ENCODE peak calls at places on chromosomes 13 and 19, in six cellular contexts. J, E, K, G, L and B are unnamed samples. For H3K9me3, the result is how much of the 10 kb centered on the place peaks cover.

GRCh38 chr13:112710855-112711527 is 21.2 kb downstream of the ATP11A start:
- DNase-seq in L (no peak), E (no peak), G (peak), K (no peak), J (no peak), B (no peak)

GRCh38 chr13:67740871-67741475 is 510.8 kb upstream of the PCDH9 start:
- DNase-seq in L (no peak), G (no peak), E (no peak), K (no peak), J (no peak), B (no peak)

GRCh38 chr19:32916969-32917611 is 47.5 kb upstream of the SLC7A9 start:
- DNase-seq in G (no peak), K (no peak), J (no peak), L (no peak), E (no peak), B (no peak)

GRCh38 chr13:72565893-72566292 is 161.5 kb downstream of the MZT1 start:
- DNase-seq in E (no peak), L (peak), G (no peak), K (peak), J (no peak), B (no peak)

GRCh38 chr19:46787331-46788100 is 878 bp downstream of the SLC1A5 start:
- DNase-seq in G (peak), E (peak), L (peak), K (peak), J (no peak), B (peak)

GRCh38 chr19:45250832-45251451 is at the start of gene MARK4:
- DNase-seq in K (peak), E (peak), J (no peak), G (peak), L (no peak), B (no peak)

GRCh38 chr19:13297023-13297422 is 146.8 kb downstream of the IER2 start:
- DNase-seq in K (no peak), L (no peak), G (no peak), E (no peak), J (no peak), B (no peak)

GRCh38 chr13:51675877-51676276 is 91.6 kb downstream of the WDFY2 start:
- DNase-seq in L (no peak), J (no peak), E (no peak), K (no peak), G (no peak), B (no peak)

GRCh38 chr13:110616103-110617101 is 1.1 kb downstream of the NAXD start:
- DNase-seq in K (peak), L (peak), E (no peak), J (no peak), G (no peak), B (no peak)

GRCh38 chr19:31340059-31341025 is 8.9 kb downstream of the TSHZ3 start:
- DNase-seq in E (peak), J (peak), G (no peak), K (peak), L (no peak), B (no peak)

GRCh38 chr19:14758816-14759215 is 19.5 kb downstream of the ADGRE2 start:
- DNase-seq in E (no peak), J (no peak), K (no peak), G (peak), L (no peak), B (no peak)

GRCh38 chr13:80577951-80578670 is 237.2 kb upstream of the SPRY2 start:
- DNase-seq in L (no peak), J (no peak), E (peak), G (no peak), K (no peak), B (no peak)

GRCh38 chr13:108919036-108919907 is 289.9 kb downstream of the MYO16 start:
- DNase-seq in J (no peak), K (no peak), L (no peak), G (no peak), E (no peak), B (no peak)

GRCh38 chr19:23345838-23346237 is 49.4 kb downstream of the ZNF91 start:
- DNase-seq in K (no peak), J (no peak), G (no peak), E (no peak), L (no peak), B (no peak)

GRCh38 chr19:23346696-23347095 is 48.6 kb downstream of the ZNF91 start:
- DNase-seq in G (no peak), J (no peak), E (no peak), L (no peak), K (no peak), B (no peak)

DNA sequence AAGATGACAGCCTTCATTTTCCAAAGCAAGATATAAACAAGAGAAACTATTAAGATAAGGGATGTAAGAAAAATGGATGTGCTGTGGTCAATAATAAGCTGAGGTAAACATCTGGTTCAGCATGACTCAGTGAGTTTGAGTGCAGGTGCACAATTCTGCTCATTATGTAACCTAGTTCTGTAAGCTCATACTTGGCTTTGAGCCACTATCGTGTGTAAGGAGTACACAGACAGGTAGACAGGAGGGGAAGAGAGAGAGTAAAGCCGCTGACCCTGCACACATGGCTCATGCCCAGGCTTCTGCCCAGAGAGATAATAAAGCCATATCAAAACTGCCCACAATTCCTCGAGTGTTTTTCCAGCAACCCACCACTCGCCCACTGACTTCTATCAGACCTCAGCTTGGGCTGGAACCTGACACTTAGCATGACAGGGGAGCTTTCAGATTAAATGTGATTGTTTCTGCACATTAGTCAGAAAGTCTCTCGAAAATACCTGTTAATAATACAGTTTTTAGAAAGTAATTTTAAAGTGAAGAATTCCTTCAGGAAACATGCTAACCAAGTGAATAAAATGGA is 51.7 kb downstream of the ZNF91 start:
- DNase-seq in E (no peak), J (no peak), L (no peak), G (no peak), K (no peak), B (no peak)
- H3K9me3 ChIP-seq in E (half or more), J (under half), L (half or more), G (under half), K (under half), B (half or more)

GRCh38 chr19:3441089-3441985 is 39.0 kb downstream of the SMIM24 start:
- DNase-seq in K (no peak), E (peak), G (peak), J (no peak), L (no peak), B (no peak)

GRCh38 chr19:3444695-3445234 is 35.6 kb downstream of the SMIM24 start:
- DNase-seq in K (no peak), J (no peak), E (no peak), G (no peak), L (no peak), B (no peak)

GRCh38 chr19:3442487-3443071 is 37.7 kb downstream of the SMIM24 start:
- DNase-seq in K (no peak), E (peak), G (no peak), J (no peak), L (no peak), B (no peak)

GRCh38 chr19:3441986-3442329 is 38.4 kb downstream of the SMIM24 start:
- DNase-seq in L (no peak), G (peak), K (peak), J (no peak), E (peak), B (no peak)

GRCh38 chr19:3443840-3444694 is 36.3 kb downstream of the SMIM24 start:
- DNase-seq in E (peak), J (no peak), L (peak), K (peak), G (no peak), B (peak)
- TF ChIP-seq POLR2AphosphoS5 in E (no peak), J (no peak), L (no peak), K (no peak), G (no peak), B (no peak)

GRCh38 chr13:48311223-48311622 is 7.7 kb downstream of the RB1 start:
- DNase-seq in E (no peak), G (no peak), K (no peak), L (no peak), J (no peak), B (no peak)
- H3K9me3 ChIP-seq in E (under half), G (under half), K (under half), L (under half), J (under half), B (under half)

GRCh38 chr19:54218960-54219661 is 3.7 kb downstream of the LILRB3 start:
- DNase-seq in G (peak), J (no peak), E (no peak), L (no peak), K (no peak), B (no peak)

GRCh38 chr19:54216869-54217268 is 5.9 kb downstream of the LILRB3 start:
- DNase-seq in G (no peak), K (no peak), J (no peak), L (no peak), E (no peak), B (no peak)

GRCh38 chr19:54218259-54218658 is 4.5 kb downstream of the LILRB3 start:
- DNase-seq in J (no peak), E (no peak), K (no peak), G (peak), L (no peak), B (no peak)
- TF ChIP-seq POLR2AphosphoS5 in J (no peak), E (no peak), K (no peak), G (no peak), L (no peak), B (no peak)

GRCh38 chr19:16927883-16928282 is 39.1 kb downstream of the F2RL3 start:
- DNase-seq in K (no peak), E (no peak), J (no peak), G (no peak), L (no peak), B (no peak)
- H3K9me3 ChIP-seq in K (under half), E (under half), J (under half), G (under half), L (under half), B (under half)

GRCh38 chr19:35729021-35729420 is 11.2 kb downstream of the KMT2B start:
- DNase-seq in J (no peak), L (no peak), E (no peak), G (no peak), K (no peak), B (no peak)
- TF ChIP-seq POLR2AphosphoS5 in J (no peak), L (no peak), E (no peak), G (no peak), K (no peak), B (no peak)

DNA sequence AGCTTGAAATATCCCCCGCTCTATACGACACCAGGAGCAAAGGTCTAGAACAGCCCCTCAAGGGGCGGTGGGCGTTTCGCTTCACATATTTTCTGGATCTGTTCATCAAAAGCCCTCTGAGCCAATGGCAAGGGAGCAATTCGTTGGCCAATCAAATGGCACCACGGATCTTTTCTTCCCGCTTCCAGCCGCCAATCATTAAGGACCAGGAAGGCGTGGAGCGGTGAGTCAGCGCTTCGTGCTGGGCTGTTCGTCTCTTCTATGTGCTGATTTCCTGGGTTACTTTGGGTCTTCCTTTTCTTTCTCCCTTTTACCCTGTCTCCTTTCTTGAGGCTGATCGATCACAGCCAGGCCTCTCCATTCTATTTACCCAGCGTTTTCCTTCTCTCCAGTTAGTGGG is at the start of gene NLRP4:
- DNase-seq in L (no peak), E (no peak), G (no peak), J (no peak), K (no peak), B (no peak)
- H3K9me3 ChIP-seq in L (under half), E (under half), G (under half), J (under half), K (under half), B (under half)